ENCODE peak calls at places on chromosomes 16 and 17, in five cellular contexts. One of them, this sample, is unnamed.

GRCh38 chr16:82987767-82988166 is 361.0 kb downstream of the CDH13 start:
- DNase-seq in AG04449: no peak
- DNase-seq in cardiac fibroblast: peak
- DNase-seq in PC-3: no peak
- DNase-seq in body of pancreas: no peak
- DNase-seq in this sample: no peak

GRCh38 chr17:62968445-62968923 is 2.4 kb downstream of the TANC2 start:
- DNase-seq in AG04449: peak
- DNase-seq in cardiac fibroblast: peak
- DNase-seq in PC-3: peak
- DNase-seq in body of pancreas: peak
- DNase-seq in this sample: peak

GRCh38 chr17:81537343-81537855 is 9.2 kb downstream of the FSCN2 start:
- DNase-seq in AG04449: no peak
- DNase-seq in cardiac fibroblast: no peak
- DNase-seq in PC-3: peak
- DNase-seq in body of pancreas: peak
- DNase-seq in this sample: peak

GRCh38 chr16:68800257-68800875 is 43.0 kb upstream of the TANGO6 start:
- DNase-seq in AG04449: peak
- DNase-seq in cardiac fibroblast: peak
- DNase-seq in PC-3: peak
- DNase-seq in body of pancreas: peak
- DNase-seq in this sample: peak

GRCh38 chr16:67027046-67027445 is 1.9 kb upstream of the CBFB start:
- DNase-seq in AG04449: no peak
- DNase-seq in cardiac fibroblast: no peak
- DNase-seq in PC-3: no peak
- DNase-seq in body of pancreas: no peak
- DNase-seq in this sample: no peak

GRCh38 chr17:48615212-48615962 is at the start of gene HOXB8:
- DNase-seq in AG04449: no peak
- DNase-seq in cardiac fibroblast: no peak
- DNase-seq in PC-3: peak
- DNase-seq in body of pancreas: no peak
- DNase-seq in this sample: no peak

GRCh38 chr16:4800290-4801041 is 2.0 kb downstream of the ROGDI start:
- DNase-seq in AG04449: no peak
- DNase-seq in cardiac fibroblast: no peak
- DNase-seq in PC-3: no peak
- DNase-seq in body of pancreas: peak
- DNase-seq in this sample: peak

GRCh38 chr17:13346996-13347762 is 254.6 kb downstream of the HS3ST3A1 start:
- DNase-seq in AG04449: peak
- DNase-seq in cardiac fibroblast: peak
- DNase-seq in PC-3: peak
- DNase-seq in body of pancreas: no peak
- DNase-seq in this sample: no peak

GRCh38 chr17:61467416-61468262 is 15.4 kb downstream of the TBX4 start:
- DNase-seq in AG04449: no peak
- DNase-seq in cardiac fibroblast: peak
- DNase-seq in PC-3: peak
- DNase-seq in body of pancreas: peak
- DNase-seq in this sample: no peak

GRCh38 chr16:87490091-87490798 is 2.6 kb downstream of the ZCCHC14 start:
- DNase-seq in AG04449: no peak
- DNase-seq in cardiac fibroblast: no peak
- DNase-seq in PC-3: no peak
- DNase-seq in body of pancreas: no peak
- DNase-seq in this sample: peak
- H3K4me3 ChIP-seq in AG04449: peak
- H3K4me3 ChIP-seq in cardiac fibroblast: peak
- H3K4me3 ChIP-seq in PC-3: peak
- H3K4me3 ChIP-seq in body of pancreas: no peak
- H3K4me3 ChIP-seq in this sample: peak

DNA sequence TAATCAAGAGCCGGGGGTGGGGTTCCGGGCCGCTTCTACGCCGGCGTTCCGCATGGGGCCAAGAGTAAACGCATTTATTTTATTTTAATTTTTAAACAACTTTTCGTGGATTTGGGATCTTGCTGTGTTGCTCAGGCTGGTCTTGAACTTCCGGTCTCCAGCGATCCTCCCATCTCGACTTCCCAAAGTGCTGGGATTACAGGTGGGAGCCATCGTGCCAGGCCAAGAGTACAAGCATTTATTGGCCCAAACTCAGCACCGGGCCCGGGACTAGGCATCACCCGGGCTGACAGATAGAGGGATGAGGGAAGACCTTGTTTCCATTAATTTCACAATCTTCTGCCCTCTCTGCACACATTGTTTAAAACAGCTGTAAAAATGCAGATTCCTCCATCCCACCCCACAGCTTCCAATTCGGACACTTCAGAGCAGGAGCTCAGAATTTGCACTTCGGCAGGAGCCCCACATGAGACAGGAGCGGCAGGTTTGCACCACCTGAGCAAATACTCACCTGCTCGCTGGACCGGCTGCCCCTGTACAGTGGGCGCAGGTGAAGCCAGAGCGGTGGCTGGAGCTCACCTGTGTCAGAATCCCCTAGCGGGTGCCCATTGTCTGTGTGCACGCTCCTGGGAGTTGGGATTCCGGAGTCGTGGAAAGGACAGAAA is 663 bp upstream of the GINS2 start:
- DNase-seq in AG04449: no peak
- DNase-seq in cardiac fibroblast: no peak
- DNase-seq in PC-3: peak
- DNase-seq in body of pancreas: peak
- DNase-seq in this sample: no peak
- H3K4me3 ChIP-seq in AG04449: peak
- H3K4me3 ChIP-seq in cardiac fibroblast: peak
- H3K4me3 ChIP-seq in PC-3: peak
- H3K4me3 ChIP-seq in body of pancreas: no peak
- H3K4me3 ChIP-seq in this sample: peak

DNA sequence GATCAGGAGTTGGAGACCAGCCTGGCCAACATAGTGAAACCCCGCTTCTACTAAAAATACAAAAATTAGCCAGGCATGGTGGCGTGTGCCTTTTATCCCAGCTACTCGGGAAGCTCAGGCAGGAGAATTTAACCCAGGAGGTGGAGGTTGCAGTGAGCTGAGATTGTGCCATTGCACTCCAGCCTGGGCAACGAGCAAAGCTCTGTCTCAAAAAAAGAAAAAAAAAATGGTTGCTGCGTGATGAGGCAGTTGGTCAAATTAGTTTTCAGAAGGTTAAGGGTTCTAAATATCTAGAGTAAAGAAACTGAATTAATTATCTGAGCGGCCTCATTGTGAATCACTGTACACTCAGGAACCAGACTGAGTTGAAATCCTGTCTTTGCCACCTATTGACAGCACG is 3.5 kb upstream of the CD68 start:
- DNase-seq in AG04449: no peak
- DNase-seq in cardiac fibroblast: no peak
- DNase-seq in PC-3: no peak
- DNase-seq in body of pancreas: no peak
- DNase-seq in this sample: no peak
- H3K4me3 ChIP-seq in AG04449: no peak
- H3K4me3 ChIP-seq in cardiac fibroblast: no peak
- H3K4me3 ChIP-seq in PC-3: peak
- H3K4me3 ChIP-seq in body of pancreas: no peak
- H3K4me3 ChIP-seq in this sample: no peak

GRCh38 chr17:3944485-3945388 is 19.5 kb downstream of the ATP2A3 start:
- DNase-seq in AG04449: no peak
- DNase-seq in cardiac fibroblast: peak
- DNase-seq in PC-3: no peak
- DNase-seq in body of pancreas: no peak
- DNase-seq in this sample: peak
- H3K4me3 ChIP-seq in AG04449: peak
- H3K4me3 ChIP-seq in cardiac fibroblast: peak
- H3K4me3 ChIP-seq in PC-3: no peak
- H3K4me3 ChIP-seq in body of pancreas: no peak
- H3K4me3 ChIP-seq in this sample: no peak

GRCh38 chr17:2175294-2175628 is 120.4 kb downstream of the HIC1 start:
- DNase-seq in AG04449: no peak
- DNase-seq in cardiac fibroblast: no peak
- DNase-seq in PC-3: no peak
- DNase-seq in body of pancreas: no peak
- DNase-seq in this sample: no peak

GRCh38 chr17:2173005-2173404 is 118.1 kb downstream of the HIC1 start:
- DNase-seq in AG04449: no peak
- DNase-seq in cardiac fibroblast: peak
- DNase-seq in PC-3: no peak
- DNase-seq in body of pancreas: no peak
- DNase-seq in this sample: no peak

GRCh38 chr17:2176484-2177175 is 121.7 kb downstream of the HIC1 start:
- DNase-seq in AG04449: no peak
- DNase-seq in cardiac fibroblast: no peak
- DNase-seq in PC-3: no peak
- DNase-seq in body of pancreas: no peak
- DNase-seq in this sample: no peak

GRCh38 chr17:2174048-2174447 is 119.1 kb downstream of the HIC1 start:
- DNase-seq in AG04449: no peak
- DNase-seq in cardiac fibroblast: peak
- DNase-seq in PC-3: no peak
- DNase-seq in body of pancreas: no peak
- DNase-seq in this sample: no peak

DNA sequence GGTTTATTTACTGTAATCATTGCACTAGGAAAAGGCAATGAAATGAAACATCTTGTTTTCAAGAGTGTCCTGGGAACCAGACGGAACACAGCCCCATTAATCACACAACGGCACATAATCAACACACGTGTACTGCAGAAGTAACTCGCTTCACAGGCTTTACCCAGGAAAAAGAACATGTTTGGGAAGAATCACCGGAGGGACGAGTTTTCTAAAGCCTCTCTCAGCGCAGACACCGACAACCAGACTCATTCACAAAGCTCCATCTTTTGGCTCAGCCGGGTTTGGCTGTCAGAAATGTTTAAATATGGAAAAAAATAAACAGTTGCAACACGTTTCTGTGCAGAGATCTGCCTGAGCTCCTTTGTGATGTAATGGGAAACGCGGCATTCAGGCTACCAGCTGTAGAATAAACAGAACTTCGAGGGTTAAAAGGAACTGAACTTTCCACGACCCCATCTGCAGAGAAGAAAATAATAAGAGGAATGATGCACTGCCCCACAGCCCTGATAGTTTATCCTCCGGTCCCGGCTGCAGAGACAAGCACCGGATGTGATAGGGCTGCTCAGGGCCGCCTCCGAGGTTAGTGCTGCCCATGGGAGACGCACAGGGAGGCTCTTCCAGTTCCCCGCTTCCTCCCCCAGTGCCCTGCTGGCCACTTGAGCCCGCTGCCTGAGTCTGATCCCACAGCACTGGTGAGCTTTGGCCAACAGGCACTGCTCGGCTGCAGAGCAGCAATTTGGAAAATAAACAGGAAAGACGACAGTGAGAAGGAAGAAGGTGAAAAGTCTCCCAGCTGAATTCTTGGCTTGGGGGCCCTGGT is 119.8 kb downstream of the HIC1 start:
- DNase-seq in AG04449: peak
- DNase-seq in cardiac fibroblast: peak
- DNase-seq in PC-3: no peak
- DNase-seq in body of pancreas: peak
- DNase-seq in this sample: peak
- H3K4me3 ChIP-seq in AG04449: no peak
- H3K4me3 ChIP-seq in cardiac fibroblast: no peak
- H3K4me3 ChIP-seq in PC-3: no peak
- H3K4me3 ChIP-seq in body of pancreas: no peak
- H3K4me3 ChIP-seq in this sample: no peak

GRCh38 chr16:90077757-90078593 is 844 bp upstream of the PRDM7 start:
- DNase-seq in AG04449: no peak
- DNase-seq in cardiac fibroblast: peak
- DNase-seq in PC-3: peak
- DNase-seq in body of pancreas: peak
- DNase-seq in this sample: peak
- H3K4me3 ChIP-seq in AG04449: peak
- H3K4me3 ChIP-seq in cardiac fibroblast: peak
- H3K4me3 ChIP-seq in PC-3: peak
- H3K4me3 ChIP-seq in body of pancreas: no peak
- H3K4me3 ChIP-seq in this sample: peak

DNA sequence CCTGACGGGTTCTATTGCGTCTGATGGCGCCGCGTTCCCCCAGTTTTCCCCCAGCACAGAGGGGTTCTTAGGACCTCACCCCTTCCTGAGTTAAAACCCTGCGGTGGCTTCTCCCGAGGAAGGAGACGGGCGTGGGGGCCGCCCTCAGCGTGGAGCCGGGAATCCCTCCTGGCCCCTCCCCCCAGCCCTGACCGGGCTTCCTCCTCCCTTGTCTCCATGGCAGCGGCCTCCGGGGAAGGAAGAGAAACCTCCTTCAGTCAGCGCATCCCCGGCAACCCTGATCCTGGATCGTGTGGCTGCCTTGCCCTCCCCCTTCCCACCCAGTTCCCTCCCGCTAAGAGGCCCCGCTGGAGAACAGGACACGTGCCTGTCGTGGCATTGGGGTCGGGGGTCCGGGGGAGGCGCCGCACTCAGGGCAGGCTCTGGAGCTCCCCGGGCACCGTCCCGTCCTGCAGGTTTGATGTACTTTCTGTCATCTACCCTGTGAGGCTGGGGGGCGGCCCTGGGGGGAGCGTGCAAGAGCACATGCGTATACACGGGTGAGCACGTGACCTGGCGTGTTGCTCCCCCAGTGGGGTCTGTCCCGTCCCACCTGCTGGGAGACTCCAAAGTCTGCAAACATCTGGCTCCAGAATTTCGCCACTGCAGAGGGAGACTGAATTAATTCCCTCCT is 30.5 kb downstream of the CACNA1H start:
- DNase-seq in AG04449: no peak
- DNase-seq in cardiac fibroblast: peak
- DNase-seq in PC-3: no peak
- DNase-seq in body of pancreas: peak
- DNase-seq in this sample: no peak
- H3K4me3 ChIP-seq in AG04449: no peak
- H3K4me3 ChIP-seq in cardiac fibroblast: no peak
- H3K4me3 ChIP-seq in PC-3: no peak
- H3K4me3 ChIP-seq in body of pancreas: no peak
- H3K4me3 ChIP-seq in this sample: no peak

GRCh38 chr17:43468746-43469544 is 14.8 kb upstream of the DHX8 start:
- DNase-seq in AG04449: peak
- DNase-seq in cardiac fibroblast: peak
- DNase-seq in PC-3: peak
- DNase-seq in body of pancreas: no peak
- DNase-seq in this sample: no peak
- H3K4me3 ChIP-seq in AG04449: no peak
- H3K4me3 ChIP-seq in cardiac fibroblast: no peak
- H3K4me3 ChIP-seq in PC-3: no peak
- H3K4me3 ChIP-seq in body of pancreas: no peak
- H3K4me3 ChIP-seq in this sample: no peak

GRCh38 chr17:6753565-6753964 is 2.3 kb upstream of the XAF1 start:
- DNase-seq in AG04449: no peak
- DNase-seq in cardiac fibroblast: no peak
- DNase-seq in PC-3: no peak
- DNase-seq in body of pancreas: no peak
- DNase-seq in this sample: no peak

GRCh38 chr17:6755731-6756184 is at the start of gene XAF1:
- DNase-seq in AG04449: no peak
- DNase-seq in cardiac fibroblast: peak
- DNase-seq in PC-3: no peak
- DNase-seq in body of pancreas: peak
- DNase-seq in this sample: peak

GRCh38 chr17:6753006-6753445 is 2.8 kb upstream of the XAF1 start:
- DNase-seq in AG04449: peak
- DNase-seq in cardiac fibroblast: peak
- DNase-seq in PC-3: peak
- DNase-seq in body of pancreas: peak
- DNase-seq in this sample: no peak

GRCh38 chr17:6756425-6757012 is 673 bp downstream of the XAF1 start:
- DNase-seq in AG04449: no peak
- DNase-seq in cardiac fibroblast: no peak
- DNase-seq in PC-3: no peak
- DNase-seq in body of pancreas: no peak
- DNase-seq in this sample: peak

GRCh38 chr17:6755281-6755680 is 565 bp upstream of the XAF1 start:
- DNase-seq in AG04449: no peak
- DNase-seq in cardiac fibroblast: peak
- DNase-seq in PC-3: no peak
- DNase-seq in body of pancreas: peak
- DNase-seq in this sample: no peak
- H3K4me3 ChIP-seq in AG04449: peak
- H3K4me3 ChIP-seq in cardiac fibroblast: peak
- H3K4me3 ChIP-seq in PC-3: no peak
- H3K4me3 ChIP-seq in body of pancreas: no peak
- H3K4me3 ChIP-seq in this sample: peak